ENCODE peak calls at places on chromosomes 6 and 20, in eight cellular contexts. F, E, U, S, B, V, Z and P are unnamed samples.

GRCh38 chr6:169439710-169440109 is 186.1 kb upstream of the THBS2 start:
- DNase-seq in F (no peak), E (no peak), U (no peak), S (no peak), B (no peak), V (no peak), Z (no peak), P (no peak)

GRCh38 chr6:28597217-28597835 is 71.6 kb downstream of the GPX5 start:
- DNase-seq in F (peak), E (peak), U (peak), S (no peak), B (no peak), V (peak), Z (peak), P (peak)

GRCh38 chr6:925656-926213 is 232.8 kb upstream of the EXOC2 start:
- DNase-seq in F (no peak), E (no peak), U (no peak), S (no peak), B (no peak), V (peak), Z (peak), P (peak)

GRCh38 chr6:41921712-41921998 is 356 bp downstream of the BYSL start:
- DNase-seq in F (no peak), E (no peak), U (no peak), S (no peak), B (no peak), V (no peak), Z (no peak), P (no peak)

GRCh38 chr6:35439308-35439707 is 12.8 kb upstream of the FANCE start:
- DNase-seq in F (no peak), E (no peak), U (no peak), S (no peak), B (no peak), V (no peak), Z (no peak), P (no peak)

GRCh38 chr20:36572701-36573102 is 695 bp upstream of the TGIF2 start:
- DNase-seq in F (peak), E (peak), U (peak), S (no peak), B (no peak), V (peak), Z (peak), P (no peak)

GRCh38 chr6:49982046-49982445 is 12.6 kb upstream of the DEFB113 start:
- DNase-seq in F (no peak), E (no peak), U (no peak), S (no peak), B (no peak), V (no peak), Z (no peak), P (no peak)

GRCh38 chr6:39367661-39368060 is 45.2 kb upstream of the KCNK16 start:
- DNase-seq in F (no peak), E (no peak), U (no peak), S (no peak), B (no peak), V (no peak), Z (no peak), P (no peak)

GRCh38 chr6:140284871-140285270 is 910.4 kb upstream of the CITED2 start:
- DNase-seq in F (no peak), E (no peak), U (no peak), S (no peak), B (no peak), V (no peak), Z (no peak), P (no peak)

GRCh38 chr20:57263127-57263609 is 3.3 kb downstream of the BMP7 start:
- DNase-seq in F (no peak), E (no peak), U (no peak), S (no peak), B (no peak), V (no peak), Z (no peak), P (no peak)

GRCh38 chr20:21607971-21608735 is 94.3 kb upstream of the NKX2-2 start:
- DNase-seq in F (peak), E (no peak), U (no peak), S (no peak), B (peak), V (no peak), Z (no peak), P (no peak)

GRCh38 chr6:124613050-124613449 is 349.2 kb upstream of the RNF217 start:
- DNase-seq in F (no peak), E (no peak), U (no peak), S (no peak), B (no peak), V (no peak), Z (no peak), P (no peak)

GRCh38 chr20:10927011-10927583 is 253.3 kb upstream of the JAG1 start:
- DNase-seq in F (no peak), E (no peak), U (no peak), S (no peak), B (no peak), V (no peak), Z (no peak), P (no peak)

GRCh38 chr20:45823949-45824835 is 2.9 kb downstream of the TNNC2 start:
- DNase-seq in F (peak), E (no peak), U (peak), S (no peak), B (peak), V (peak), Z (no peak), P (peak)

GRCh38 chr6:37783025-37783825 is 36.3 kb upstream of the ZFAND3 start:
- DNase-seq in F (peak), E (no peak), U (no peak), S (no peak), B (peak), V (no peak), Z (no peak), P (no peak)

GRCh38 chr20:58700121-58700780 is 7.7 kb downstream of the NPEPL1 start:
- DNase-seq in F (no peak), E (no peak), U (no peak), S (no peak), B (peak), V (no peak), Z (no peak), P (no peak)

GRCh38 chr20:2873747-2874041 is 413 bp downstream of the PTPRA start:
- DNase-seq in F (peak), E (no peak), U (peak), S (no peak), B (no peak), V (peak), Z (no peak), P (no peak)

GRCh38 chr6:100100776-100101175 is 106.8 kb upstream of the MCHR2 start:
- DNase-seq in F (no peak), E (no peak), U (no peak), S (no peak), B (no peak), V (no peak), Z (no peak), P (no peak)

GRCh38 chr20:15061061-15061430 is 723.6 kb upstream of the FLRT3 start:
- DNase-seq in F (no peak), E (no peak), U (no peak), S (no peak), B (no peak), V (no peak), Z (peak), P (no peak)

GRCh38 chr6:118525913-118526490 is 22.1 kb upstream of the PLN start:
- DNase-seq in F (no peak), E (no peak), U (no peak), S (no peak), B (no peak), V (no peak), Z (no peak), P (no peak)

GRCh38 chr6:43505718-43506117 is 4.4 kb downstream of the LRRC73 start:
- DNase-seq in F (no peak), E (no peak), U (no peak), S (no peak), B (no peak), V (no peak), Z (no peak), P (no peak)

GRCh38 chr6:146775227-146775626 is 176.5 kb downstream of the ADGB start:
- DNase-seq in F (no peak), E (no peak), U (no peak), S (no peak), B (no peak), V (no peak), Z (no peak), P (peak)

GRCh38 chr6:154731296-154732218 is 1.7 kb upstream of the SCAF8 start:
- DNase-seq in F (no peak), E (no peak), U (no peak), S (no peak), B (no peak), V (no peak), Z (no peak), P (no peak)

GRCh38 chr20:50980071-50980681 is 21.6 kb downstream of the MOCS3 start:
- DNase-seq in F (peak), E (peak), U (no peak), S (peak), B (no peak), V (no peak), Z (peak), P (peak)

GRCh38 chr6:155519339-155519738 is 63.7 kb upstream of the NOX3 start:
- DNase-seq in F (no peak), E (no peak), U (no peak), S (no peak), B (no peak), V (no peak), Z (no peak), P (no peak)

GRCh38 chr6:28756555-28756918 is 167.2 kb downstream of the TRIM27 start:
- DNase-seq in F (no peak), E (no peak), U (no peak), S (no peak), B (no peak), V (no peak), Z (no peak), P (no peak)

GRCh38 chr20:18465536-18466200 is 1.2 kb downstream of the DZANK1 start:
- DNase-seq in F (no peak), E (no peak), U (no peak), S (no peak), B (no peak), V (no peak), Z (no peak), P (no peak)

GRCh38 chr6:1065986-1066385 is 245.9 kb upstream of the FOXQ1 start:
- DNase-seq in F (no peak), E (no peak), U (no peak), S (no peak), B (no peak), V (no peak), Z (no peak), P (no peak)

GRCh38 chr6:1524040-1524480 is 85.7 kb upstream of the FOXC1 start:
- DNase-seq in F (no peak), E (peak), U (peak), S (no peak), B (no peak), V (peak), Z (peak), P (peak)

GRCh38 chr20:59645316-59645715 is 41.0 kb downstream of the PHACTR3 start:
- DNase-seq in F (no peak), E (no peak), U (no peak), S (no peak), B (peak), V (peak), Z (no peak), P (no peak)

GRCh38 chr6:131917763-131918649 is 33.2 kb downstream of the CCN2 start:
- DNase-seq in F (no peak), E (no peak), U (no peak), S (no peak), B (no peak), V (no peak), Z (no peak), P (no peak)

GRCh38 chr6:138250513-138251247 is 32.4 kb upstream of the PBOV1 start:
- DNase-seq in F (peak), E (peak), U (no peak), S (peak), B (no peak), V (no peak), Z (peak), P (peak)

GRCh38 chr6:83467620-83468036 is 36.8 kb upstream of the ME1 start:
- DNase-seq in F (no peak), E (no peak), U (no peak), S (no peak), B (peak), V (no peak), Z (no peak), P (no peak)

GRCh38 chr6:112883095-112883494 is 536.0 kb downstream of the RFPL4B start:
- DNase-seq in F (no peak), E (peak), U (no peak), S (no peak), B (no peak), V (no peak), Z (peak), P (no peak)

GRCh38 chr6:24859608-24860007 is 60.9 kb upstream of the ARMH2 start:
- DNase-seq in F (no peak), E (no peak), U (no peak), S (no peak), B (no peak), V (peak), Z (peak), P (peak)

GRCh38 chr6:110041149-110041548 is 63.0 kb downstream of the GPR6 start:
- DNase-seq in F (no peak), E (no peak), U (no peak), S (no peak), B (no peak), V (no peak), Z (peak), P (no peak)

GRCh38 chr6:90450268-90450953 is 136.5 kb downstream of the MAP3K7 start:
- DNase-seq in F (no peak), E (no peak), U (no peak), S (no peak), B (no peak), V (no peak), Z (no peak), P (no peak)

GRCh38 chr20:51643390-51643789 is 100.9 kb upstream of the NFATC2 start:
- DNase-seq in F (no peak), E (no peak), U (no peak), S (no peak), B (no peak), V (no peak), Z (no peak), P (no peak)

GRCh38 chr6:139029470-139030210 is 1.1 kb downstream of the ABRACL start:
- DNase-seq in F (peak), E (peak), U (no peak), S (no peak), B (peak), V (peak), Z (peak), P (peak)